ENCODE peak calls at places on chromosomes 3 and 15, in four cellular contexts. W is GM10248, R is sigmoid colon, Z is fibroblast of lung. E is an unnamed sample.

GRCh38 chr3:135089451-135089850 is 294.4 kb downstream of the EPHB1 start:
- DNase-seq in W (no peak), R (no peak), Z (no peak), E (no peak)

GRCh38 chr3:185789891-185790830 is 34.7 kb downstream of the IGF2BP2 start:
- DNase-seq in W (no peak), R (no peak), Z (peak; percentile 35), E (no peak)

GRCh38 chr3:12194669-12195161 is 36.0 kb upstream of the TIMP4 start:
- DNase-seq in W (peak; percentile 58), R (no peak), Z (peak; percentile 24), E (no peak)

GRCh38 chr3:79154861-79155260 is 612.9 kb downstream of the ROBO1 start:
- DNase-seq in W (no peak), R (no peak), Z (no peak), E (no peak)

GRCh38 chr3:52194541-52195296 is 3.2 kb upstream of the ALAS1 start:
- DNase-seq in W (no peak), R (peak; percentile 96), Z (no peak), E (no peak)

GRCh38 chr15:67825880-67826716 is 789 bp downstream of the SKOR1 start:
- DNase-seq in W (no peak), R (no peak), Z (no peak), E (no peak)

GRCh38 chr15:61018083-61018482 is 211.0 kb downstream of the RORA start:
- DNase-seq in W (no peak), R (no peak), Z (no peak), E (no peak)

GRCh38 chr15:52529289-52529929 is 729 bp upstream of the MYO5A start:
- DNase-seq in W (peak; percentile 21), R (no peak), Z (no peak), E (no peak)

GRCh38 chr3:168116279-168116678 is 20.6 kb upstream of the GOLIM4 start:
- DNase-seq in W (no peak), R (peak; percentile 67), Z (peak; percentile 93), E (no peak)

GRCh38 chr3:179546814-179547241 is 15.9 kb upstream of the ACTL6A start:
- DNase-seq in W (no peak), R (no peak), Z (no peak), E (no peak)

GRCh38 chr3:152298393-152299242 is 29.9 kb downstream of the MBNL1 start:
- DNase-seq in W (peak; percentile 28), R (peak; percentile 86), Z (peak; percentile 95), E (peak; percentile 74)

GRCh38 chr3:48935530-48935929 is 16.9 kb downstream of the ARIH2 start:
- DNase-seq in W (no peak), R (no peak), Z (no peak), E (no peak)

GRCh38 chr3:187702507-187703033 is at the start of gene RTP2:
- DNase-seq in W (no peak), R (no peak), Z (no peak), E (no peak)

GRCh38 chr15:39585394-39585841 is 4.5 kb downstream of the THBS1 start:
- DNase-seq in W (no peak), R (no peak), Z (peak; percentile 7), E (no peak)

GRCh38 chr15:40097096-40097967 is 11.3 kb downstream of the BMF start:
- DNase-seq in W (no peak), R (no peak), Z (no peak), E (no peak)

GRCh38 chr15:77531191-77532000 is 101.3 kb downstream of the LINGO1 start:
- DNase-seq in W (no peak), R (peak; percentile 44), Z (no peak), E (no peak)

GRCh38 chr3:138230525-138230924 is 43.4 kb downstream of the ARMC8 start:
- DNase-seq in W (no peak), R (no peak), Z (peak; percentile 57), E (no peak)

GRCh38 chr3:56125358-56126005 is 342.8 kb downstream of the ERC2 start:
- DNase-seq in W (no peak), R (peak; percentile 75), Z (peak; percentile 72), E (no peak)

GRCh38 chr3:39753361-39753760 is 56.0 kb upstream of the MYRIP start:
- DNase-seq in W (no peak), R (no peak), Z (no peak), E (no peak)

GRCh38 chr3:11335056-11335608 is 62.9 kb downstream of the ATG7 start:
- DNase-seq in W (peak; percentile 62), R (no peak), Z (peak; percentile 61), E (peak; percentile 5)

GRCh38 chr3:107361633-107362032 is 15.6 kb upstream of the CCDC54 start:
- DNase-seq in W (no peak), R (no peak), Z (no peak), E (no peak)

GRCh38 chr15:85639752-85640381 is 154.9 kb downstream of the KLHL25 start:
- DNase-seq in W (peak; percentile 32), R (no peak), Z (peak; percentile 78), E (no peak)

GRCh38 chr15:74306801-74307217 is 60.6 kb downstream of the CYP11A1 start:
- DNase-seq in W (no peak), R (no peak), Z (peak; percentile 48), E (no peak)

GRCh38 chr3:188345223-188345622 is 191.3 kb downstream of the LPP start:
- DNase-seq in W (no peak), R (no peak), Z (peak; percentile 92), E (no peak)

GRCh38 chr15:83858820-83859505 is 205.0 kb downstream of the ADAMTSL3 start:
- DNase-seq in W (no peak), R (no peak), Z (peak; percentile 20), E (no peak)

GRCh38 chr3:38245930-38246329 is 19.7 kb upstream of the SLC22A13 start:
- DNase-seq in W (no peak), R (no peak), Z (no peak), E (no peak)

GRCh38 chr3:157130138-157130880 is 29.6 kb downstream of the CCNL1 start:
- DNase-seq in W (peak; percentile 35), R (peak; percentile 77), Z (peak; percentile 74), E (no peak)

GRCh38 chr15:65056868-65057548 is 10.8 kb downstream of the RASL12 start:
- DNase-seq in W (no peak), R (no peak), Z (peak; percentile 62), E (no peak)

GRCh38 chr3:197426161-197426566 is 127.8 kb upstream of the DLG1 start:
- DNase-seq in W (no peak), R (no peak), Z (peak; percentile 54), E (no peak)

E was measured in GM12878.